ENCODE peak calls at places on chromosomes 7 and 10, in nine cellular contexts. J is ascending aorta; P is stimulated activated CD4-positive, alpha-beta T cell treated with anti-CD3 and anti-CD28 coated beads, Interleukin-4, amount 100 ng/mL, for 4 hours; X is DMS79 treated with DMSO at 0.1 percent for 48 hours; N is activated naive CD8-positive, alpha-beta T cell treated with anti-CD3 and anti-CD28 coated beads, Interleukin-2, amount 50 U/mL, for 16 hours; K is activated effector memory CD4-positive, alpha-beta T cell treated with anti-CD3 and anti-CD28 coated beads, Interleukin-2, amount 50 U/mL, for 16 hours; G is epithelial cell of prostate; D is T follicular helper cell; C is iPS-NIHi11. B is an unnamed sample.
A peak's percentile ranks its signal among the peaks of the same experiment; 100 is the strongest.

GRCh38 chr10:17787087-17787942 is 21.8 kb upstream of the MRC1 start:
- DNase-seq in C (peak; percentile 32), N (no peak), D (no peak), K (no peak), X (no peak), P (no peak), J (no peak), G (peak; percentile 87), B (no peak)

GRCh38 chr7:134174797-134175261 is 47.7 kb downstream of the LRGUK start:
- DNase-seq in P (no peak), C (no peak), G (peak; percentile 70), J (no peak), D (no peak), X (no peak), N (no peak), K (no peak), B (no peak)

GRCh38 chr7:25752967-25753791 is 398.8 kb upstream of the NFE2L3 start:
- DNase-seq in P (no peak), C (peak; percentile 47), K (no peak), G (no peak), X (peak; percentile 97), N (no peak), J (no peak), D (no peak), B (peak; percentile 32)

GRCh38 chr10:51615764-51616298 is 83.6 kb downstream of the CSTF2T start:
- DNase-seq in X (no peak), P (no peak), N (no peak), C (no peak), D (no peak), G (no peak), J (no peak), K (no peak), B (no peak)

GRCh38 chr7:510782-511281 is 8.8 kb downstream of the PDGFA start:
- DNase-seq in J (no peak), X (no peak), G (no peak), C (no peak), K (no peak), D (no peak), P (no peak), N (no peak), B (no peak)

GRCh38 chr7:135976312-135977019 is 693 bp downstream of the MTPN start:
- DNase-seq in C (peak; percentile 41), P (peak; percentile 12), D (peak; percentile 31), J (no peak), G (no peak), X (peak; percentile 47), K (peak; percentile 78), N (no peak), B (no peak)

GRCh38 chr7:45874408-45875131 is 1.7 kb upstream of the CCDC201 start:
- DNase-seq in J (no peak), X (no peak), K (no peak), C (no peak), P (no peak), D (no peak), G (no peak), N (no peak), B (no peak)

GRCh38 chr10:91681361-91682276 is 48.7 kb upstream of the PPP1R3C start:
- DNase-seq in K (no peak), X (peak; percentile 36), N (no peak), J (no peak), P (no peak), D (no peak), C (peak; percentile 58), G (no peak), B (no peak)

GRCh38 chr10:119205926-119206602 is 1.3 kb upstream of the GRK5 start:
- DNase-seq in K (peak; percentile 84), C (peak; percentile 41), D (no peak), P (peak; percentile 27), N (no peak), G (no peak), X (no peak), J (peak; percentile 57), B (no peak)

GRCh38 chr10:86349940-86350630 is 16.5 kb downstream of the GRID1 start:
- DNase-seq in P (no peak), G (no peak), C (no peak), X (no peak), J (no peak), K (no peak), N (no peak), D (no peak), B (no peak)

GRCh38 chr7:148747274-148747673 is 48.6 kb downstream of the CUL1 start:
- DNase-seq in C (peak; percentile 87), K (no peak), G (no peak), X (no peak), D (no peak), N (no peak), P (no peak), J (no peak), B (no peak)

GRCh38 chr10:75440271-75440793 is 8.9 kb downstream of the LRMDA start:
- DNase-seq in G (no peak), J (no peak), C (no peak), X (no peak), D (no peak), K (no peak), N (no peak), P (no peak), B (no peak)

GRCh38 chr10:121288011-121288410 is 310.2 kb downstream of the FGFR2 start:
- DNase-seq in P (no peak), X (no peak), C (no peak), K (no peak), J (no peak), D (no peak), G (peak; percentile 46), N (no peak), B (no peak)

GRCh38 chr10:63758080-63758479 is 236.9 kb downstream of the REEP3 start:
- DNase-seq in C (no peak), N (no peak), G (no peak), K (no peak), X (no peak), J (no peak), D (no peak), P (no peak), B (no peak)

GRCh38 chr10:107561136-107561650 is 396.7 kb upstream of the SORCS1 start:
- DNase-seq in D (no peak), C (no peak), X (no peak), P (no peak), J (no peak), K (no peak), N (no peak), G (no peak), B (no peak)

GRCh38 chr10:88080213-88080612 is 216.8 kb downstream of the PTEN start:
- DNase-seq in X (peak; percentile 37), C (no peak), J (no peak), K (no peak), P (no peak), N (no peak), G (no peak), D (no peak), B (peak; percentile 22)

GRCh38 chr10:60718891-60719290 is 59.4 kb upstream of the CDK1 start:
- DNase-seq in G (no peak), X (no peak), P (no peak), D (no peak), N (no peak), K (no peak), J (no peak), C (no peak), B (no peak)

GRCh38 chr7:69067397-69067796 is 530.9 kb upstream of the AUTS2 start:
- DNase-seq in P (no peak), N (no peak), D (no peak), X (no peak), C (peak; percentile 49), G (no peak), K (no peak), J (no peak), B (no peak)

GRCh38 chr7:120156476-120156875 is 116.5 kb upstream of the KCND2 start:
- DNase-seq in C (no peak), N (no peak), K (no peak), D (no peak), P (no peak), J (no peak), X (no peak), G (no peak), B (no peak)

GRCh38 chr7:55129409-55130078 is 110.7 kb downstream of the EGFR start:
- DNase-seq in C (no peak), P (no peak), X (peak; percentile 58), J (no peak), K (no peak), D (no peak), N (no peak), G (peak; percentile 22), B (no peak)

GRCh38 chr7:33831389-33832118 is 73.8 kb upstream of the BMPER start:
- DNase-seq in P (no peak), D (no peak), X (peak; percentile 42), N (no peak), C (no peak), K (no peak), G (no peak), J (no peak), B (no peak)

GRCh38 chr7:19798986-19799385 is 25.6 kb upstream of the TMEM196 start:
- DNase-seq in J (no peak), G (peak; percentile 3), C (no peak), X (no peak), K (no peak), N (no peak), P (no peak), D (no peak), B (no peak)

GRCh38 chr7:151954866-151955820 is 1.1 kb upstream of the GALNTL5 start:
- DNase-seq in N (no peak), X (no peak), J (no peak), D (no peak), P (no peak), K (no peak), C (no peak), G (no peak), B (no peak)

GRCh38 chr7:75905785-75906604 is 9.0 kb upstream of the POR start:
- DNase-seq in G (peak; percentile 46), N (no peak), C (peak; percentile 36), X (peak; percentile 52), D (no peak), K (no peak), J (no peak), P (no peak), B (peak; percentile 66)

GRCh38 chr7:12768948-12769347 is 81.5 kb downstream of the ARL4A start:
- DNase-seq in J (no peak), D (no peak), X (no peak), K (no peak), C (no peak), G (no peak), N (no peak), P (no peak), B (no peak)

GRCh38 chr10:60314306-60314940 is 75.3 kb downstream of the ANK3 start:
- DNase-seq in D (no peak), P (no peak), G (peak; percentile 10), J (no peak), X (no peak), N (no peak), K (no peak), C (no peak), B (no peak)

GRCh38 chr10:32890444-32890843 is 67.6 kb downstream of the ITGB1 start:
- DNase-seq in N (no peak), K (no peak), J (no peak), G (no peak), X (no peak), D (no peak), P (no peak), C (no peak), B (no peak)

GRCh38 chr7:117963278-117964184 is 90.3 kb upstream of the CTTNBP2 start:
- DNase-seq in K (no peak), G (no peak), D (no peak), P (no peak), J (no peak), N (no peak), X (no peak), C (no peak), B (no peak)

GRCh38 chr10:104334561-104334960 is 3.7 kb downstream of the ITPRIP start:
- DNase-seq in J (no peak), P (no peak), D (no peak), C (no peak), G (no peak), N (no peak), X (no peak), K (no peak), B (no peak)